ENCODE peak calls at places on chromosomes 4 and X, in six cellular contexts. Q is mammary epithelial cell, V is dorsolateral prefrontal cortex, Y is WERI-Rb-1, F is choroid plexus epithelial cell, G is lower lobe of right lung. W is an unnamed sample.

GRCh38 chr4:89054627-89055026 is 2.4 kb downstream of the FAM13A start:
- DNase-seq in Q (no peak), F (no peak), Y (no peak), V (no peak), G (no peak), W (no peak)

GRCh38 chr4:108030332-108030731 is 40.6 kb downstream of the HADH start:
- DNase-seq in V (no peak), Q (peak), G (no peak), F (peak), Y (peak), W (peak)

GRCh38 chr4:144647095-144647959 is 1.4 kb downstream of the HHIP start:
- DNase-seq in G (no peak), Y (no peak), Q (no peak), F (peak), V (no peak), W (peak)

GRCh38 chr4:124762956-124763355 is 50.4 kb upstream of the ANKRD50 start:
- DNase-seq in Q (no peak), Y (no peak), V (no peak), F (no peak), G (no peak), W (no peak)

GRCh38 chrX:8805974-8806373 is 4.8 kb upstream of the FAM9A start:
- DNase-seq in Q (no peak), Y (no peak), V (no peak), G (no peak), F (no peak), W (no peak)

GRCh38 chrX:49166914-49167739 is 4.6 kb downstream of the MAGIX start:
- DNase-seq in F (peak), Y (no peak), V (no peak), G (peak), Q (peak), W (peak)

GRCh38 chr4:14883166-14883565 is 119.1 kb upstream of the CPEB2 start:
- DNase-seq in Q (no peak), F (no peak), Y (peak), V (no peak), G (no peak), W (no peak)

GRCh38 chr4:108466936-108467902 is 153.2 kb upstream of the RPL34 start:
- DNase-seq in F (peak), V (no peak), G (no peak), Q (peak), Y (peak), W (peak)

GRCh38 chr4:159060161-159060560 is 42.7 kb upstream of the RAPGEF2 start:
- DNase-seq in V (no peak), Q (no peak), G (no peak), Y (no peak), F (no peak), W (no peak)

GRCh38 chr4:182884046-182884445 is 33.1 kb downstream of the DCTD start:
- DNase-seq in Q (no peak), Y (no peak), F (no peak), G (no peak), V (no peak), W (peak)

GRCh38 chr4:118224239-118224829 is 128.5 kb downstream of the PRSS12 start:
- DNase-seq in G (no peak), F (peak), V (no peak), Q (peak), Y (no peak), W (peak)

GRCh38 chrX:133444952-133445831 is 29.9 kb upstream of the GPC4 start:
- DNase-seq in G (no peak), V (no peak), F (no peak), Q (peak), Y (no peak), W (no peak)

GRCh38 chr4:141654098-141654497 is 17.7 kb downstream of the IL15 start:
- DNase-seq in G (peak), Q (no peak), V (no peak), Y (peak), F (peak), W (no peak)

GRCh38 chrX:112766774-112767173 is 73.9 kb downstream of the AMOT start:
- DNase-seq in F (no peak), Q (no peak), V (no peak), G (no peak), Y (no peak), W (no peak)

GRCh38 chr4:165927366-165927765 is 54.3 kb downstream of the TLL1 start:
- DNase-seq in Q (no peak), V (no peak), F (no peak), Y (no peak), G (no peak), W (no peak)

GRCh38 chr4:8238061-8238511 is 31.5 kb upstream of the HTRA3 start:
- DNase-seq in Q (peak), V (no peak), F (no peak), Y (no peak), G (peak), W (no peak)

GRCh38 chr4:114017120-114017917 is 37.9 kb upstream of the ARSJ start:
- DNase-seq in G (no peak), Q (peak), F (peak), Y (no peak), V (no peak), W (no peak)

GRCh38 chr4:7929530-7929951 is 10.1 kb downstream of the AFAP1 start:
- DNase-seq in Q (peak), V (no peak), Y (no peak), F (peak), G (peak), W (no peak)

GRCh38 chrX:125137521-125137920 is 182.2 kb upstream of the TEX13C start:
- DNase-seq in F (no peak), V (no peak), G (no peak), Y (no peak), Q (no peak), W (no peak)

GRCh38 chr4:119039779-119040178 is 95.9 kb upstream of the MYOZ2 start:
- DNase-seq in V (no peak), Q (no peak), G (no peak), F (peak), Y (no peak), W (no peak)

GRCh38 chr4:140046037-140046436 is 107.9 kb downstream of the MAML3 start:
- DNase-seq in Y (no peak), V (no peak), F (no peak), G (no peak), Q (no peak), W (no peak)

GRCh38 chr4:53489279-53489889 is 101.9 kb downstream of the LNX1 start:
- DNase-seq in G (no peak), F (peak), V (no peak), Y (no peak), Q (peak), W (peak)

GRCh38 chr4:81827568-81828202 is 356.0 kb upstream of the RASGEF1B start:
- DNase-seq in F (no peak), G (no peak), V (no peak), Q (peak), Y (no peak), W (no peak)

GRCh38 chr4:83731609-83732008 is 195.7 kb downstream of the GPAT3 start:
- DNase-seq in G (no peak), F (peak), Y (no peak), V (no peak), Q (peak), W (no peak)

GRCh38 chr4:120659626-120660170 is 262.8 kb downstream of the PRDM5 start:
- DNase-seq in Y (peak), V (no peak), F (no peak), Q (no peak), G (no peak), W (no peak)

GRCh38 chr4:80173387-80173786 is 23.9 kb upstream of the PRDM8 start:
- DNase-seq in F (peak), Y (no peak), Q (peak), G (no peak), V (no peak), W (peak)

GRCh38 chr4:41268024-41268423 is 11.3 kb downstream of the UCHL1 start:
- DNase-seq in V (no peak), Q (no peak), Y (no peak), G (no peak), F (no peak), W (no peak)

GRCh38 chr4:10831727-10832408 is 147.3 kb upstream of the CLNK start:
- DNase-seq in F (peak), Q (no peak), G (no peak), Y (no peak), V (no peak), W (no peak)

GRCh38 chr4:2761035-2761923 is 5.1 kb upstream of the TNIP2 start:
- DNase-seq in G (peak), Q (no peak), F (peak), V (peak), Y (no peak), W (no peak)

GRCh38 chrX:10496345-10496965 is 123.9 kb downstream of the MID1 start:
- DNase-seq in Y (no peak), V (no peak), G (no peak), F (peak), Q (peak), W (peak)

GRCh38 chr4:125317526-125317880 is 2.7 kb downstream of the FAT4 start:
- DNase-seq in G (peak), F (peak), Y (peak), V (peak), Q (peak), W (peak)

GRCh38 chr4:176794151-176794550 is 1.4 kb upstream of the VEGFC start:
- DNase-seq in Q (peak), G (no peak), F (peak), V (no peak), Y (no peak), W (peak)

GRCh38 chrX:48937065-48937907 is 18.5 kb upstream of the PIM2 start:
- DNase-seq in F (peak), V (no peak), G (peak), Y (no peak), Q (no peak), W (peak)

DNA sequence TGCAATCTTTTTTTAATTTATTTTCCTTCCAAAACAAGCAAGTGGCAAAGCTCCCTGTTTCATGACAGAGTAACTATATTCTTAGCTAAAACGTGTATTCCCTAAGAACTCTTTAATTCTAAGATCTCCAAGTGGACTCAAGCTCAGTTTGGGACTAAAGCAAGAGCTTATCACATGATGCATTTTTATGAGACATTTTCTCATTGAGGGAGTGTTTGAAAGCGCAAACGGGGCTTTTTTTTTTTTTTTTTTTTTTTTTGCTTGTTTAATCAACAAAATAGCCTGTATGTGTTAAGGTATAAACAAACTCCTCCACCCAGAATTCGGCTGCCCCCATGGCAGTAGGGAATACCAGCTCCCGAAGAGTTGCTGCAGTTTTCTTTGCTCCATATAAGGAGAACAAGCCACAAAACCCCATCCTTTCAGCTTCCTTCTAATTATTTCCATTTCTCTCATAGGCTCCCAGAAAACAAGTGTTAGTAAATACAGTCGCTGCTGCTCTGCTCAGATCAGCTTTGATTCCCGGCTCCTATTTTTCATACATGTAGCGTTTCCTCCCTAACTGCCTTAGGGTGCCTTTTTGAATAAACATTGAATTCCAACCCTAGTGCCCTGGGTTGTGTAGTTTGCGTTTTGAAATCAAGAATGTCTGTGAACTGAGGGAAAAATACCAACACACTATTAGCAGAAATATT is 669 bp upstream of the PPARGC1A start:
- DNase-seq in Q (no peak), V (no peak), F (peak), Y (no peak), G (no peak), W (peak)
- H3K4me3 ChIP-seq in Q (no peak), V (peak), F (peak), Y (peak), G (peak), W (peak)

GRCh38 chr4:157170321-157170720 is 50.2 kb upstream of the GRIA2 start:
- DNase-seq in G (no peak), F (peak), Y (no peak), Q (no peak), V (no peak), W (no peak)

GRCh38 chr4:157172011-157172410 is 48.5 kb upstream of the GRIA2 start:
- DNase-seq in Q (no peak), V (no peak), F (peak), Y (no peak), G (no peak), W (peak)
- TF ChIP-seq CTCF in Q (peak), V (no peak), F (peak), Y (no peak), G (no peak), W (peak)

GRCh38 chr4:74674750-74675149 is 119.6 kb downstream of the BTC start:
- DNase-seq in V (no peak), G (no peak), F (peak), Q (no peak), Y (no peak), W (no peak)
- H3K4me3 ChIP-seq in V (no peak), G (no peak), F (no peak), Q (no peak), Y (no peak), W (no peak)

GRCh38 chr4:184824081-184824775 is 1.5 kb downstream of the ACSL1 start:
- DNase-seq in Y (no peak), Q (peak), G (no peak), F (no peak), V (no peak), W (peak)
- TF ChIP-seq CTCF in Y (no peak), Q (no peak), G (no peak), F (no peak), V (no peak), W (no peak)

GRCh38 chrX:24647257-24648058 is at the start of gene PCYT1B:
- DNase-seq in V (peak), Q (peak), F (peak), G (peak), Y (no peak), W (peak)

GRCh38 chrX:24651783-24652182 is 4.6 kb upstream of the PCYT1B start:
- DNase-seq in Q (no peak), V (no peak), G (no peak), Y (no peak), F (no peak), W (no peak)

GRCh38 chrX:24643116-24643515 is 4.0 kb downstream of the PCYT1B start:
- DNase-seq in F (peak), V (no peak), Y (no peak), G (no peak), Q (peak), W (peak)

DNA sequence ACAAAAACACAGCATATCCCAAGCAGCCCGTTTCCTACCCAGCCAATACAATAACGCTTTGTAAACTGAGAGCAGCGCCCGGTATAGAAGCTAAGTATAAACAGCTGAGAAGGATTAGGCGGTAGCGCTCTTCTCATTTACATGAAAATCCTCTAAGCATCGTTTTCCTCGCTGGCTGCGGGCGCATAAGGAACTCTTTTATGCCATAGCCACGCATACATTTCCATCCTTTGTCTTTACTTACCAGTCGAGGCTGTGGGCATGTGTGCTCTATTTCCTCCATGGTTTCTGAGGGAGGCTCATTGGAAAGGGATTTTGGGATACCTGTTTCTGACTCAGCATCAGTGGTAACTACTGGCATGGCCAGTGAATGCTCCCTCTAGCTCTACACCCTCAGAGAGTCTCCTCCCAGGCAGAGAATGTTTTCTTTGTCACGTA is 383 bp downstream of the PCYT1B start:
- DNase-seq in V (no peak), Q (no peak), Y (peak), G (no peak), F (peak), W (peak)
- H3K4me3 ChIP-seq in V (peak), Q (peak), Y (no peak), G (peak), F (peak), W (no peak)

GRCh38 chr4:153207027-153207426 is 2.8 kb downstream of the TRIM2 start:
- DNase-seq in F (no peak), V (no peak), Y (no peak), Q (no peak), G (no peak), W (no peak)

GRCh38 chr4:153205757-153206156 is 1.5 kb downstream of the TRIM2 start:
- DNase-seq in Y (no peak), G (no peak), V (no peak), Q (peak), F (peak), W (no peak)

GRCh38 chr4:153209410-153209809 is 5.2 kb downstream of the TRIM2 start:
- DNase-seq in G (no peak), Y (no peak), F (peak), V (no peak), Q (no peak), W (no peak)

GRCh38 chr4:153206534-153206933 is 2.3 kb downstream of the TRIM2 start:
- DNase-seq in Y (no peak), Q (no peak), G (no peak), V (no peak), F (no peak), W (no peak)

GRCh38 chr4:153207561-153207960 is 3.3 kb downstream of the TRIM2 start:
- DNase-seq in V (peak), Y (peak), F (peak), G (no peak), Q (no peak), W (peak)
- TF ChIP-seq CTCF in V (peak), Y (peak), F (peak), G (peak), Q (peak), W (peak)

GRCh38 chrX:79365591-79365990 is 1.5 kb downstream of the ITM2A start:
- DNase-seq in G (no peak), Q (no peak), Y (no peak), V (no peak), F (no peak), W (no peak)
- H3K4me3 ChIP-seq in G (peak), Q (peak), Y (no peak), V (no peak), F (no peak), W (no peak)

W was measured in fibroblast of villous mesenchyme.